ENCODE peak calls at places on chromosomes 11 and 22, in seven cellular contexts. M, G, L, K, V, Z and T are unnamed samples.
A peak's percentile ranks its signal among the peaks of the same experiment; 100 is the strongest.

GRCh38 chr11:92225563-92226308 is 1.1 kb downstream of the FAT3 start:
- DNase-seq in V (peak; percentile 34), K (peak; percentile 77), G (no peak), M (peak; percentile 5), Z (no peak), L (no peak), T (no peak)

GRCh38 chr22:45045219-45045618 is 35.4 kb upstream of the PHF21B start:
- DNase-seq in K (no peak), M (no peak), V (no peak), G (no peak), L (no peak), Z (no peak), T (no peak)

GRCh38 chr11:22432331-22433065 is 94.3 kb downstream of the SLC17A6 start:
- DNase-seq in K (peak; percentile 32), L (no peak), V (peak; percentile 62), Z (no peak), M (no peak), G (no peak), T (peak; percentile 14)

GRCh38 chr11:107719557-107720304 is 7.9 kb upstream of the SLN start:
- DNase-seq in M (peak; percentile 23), K (no peak), G (no peak), V (no peak), L (no peak), Z (peak; percentile 50), T (no peak)

GRCh38 chr11:86990520-86990919 is 35.3 kb upstream of the FZD4 start:
- DNase-seq in K (peak; percentile 25), V (peak; percentile 28), Z (no peak), G (peak; percentile 70), M (peak; percentile 34), L (no peak), T (no peak)

GRCh38 chr22:19852177-19852781 is 2.4 kb downstream of the GNB1L start:
- DNase-seq in V (no peak), Z (no peak), M (no peak), L (no peak), G (no peak), K (no peak), T (no peak)

GRCh38 chr22:48702573-48703264 is 1125.0 kb downstream of the BRD1 start:
- DNase-seq in K (peak; percentile 28), Z (no peak), V (no peak), M (no peak), G (no peak), L (no peak), T (no peak)

GRCh38 chr22:42462016-42462415 is 29.8 kb upstream of the NFAM1 start:
- DNase-seq in L (no peak), G (no peak), K (peak; percentile 41), Z (no peak), M (no peak), V (no peak), T (no peak)

GRCh38 chr11:61129608-61130523 is 27.6 kb downstream of the CD5 start:
- DNase-seq in M (peak; percentile 90), G (peak; percentile 94), L (peak; percentile 38), K (peak; percentile 94), V (peak; percentile 88), Z (peak; percentile 83), T (peak; percentile 90)

GRCh38 chr11:8041576-8041975 is 39.4 kb upstream of the TUB start:
- DNase-seq in G (no peak), L (no peak), M (no peak), Z (no peak), K (no peak), V (no peak), T (no peak)

GRCh38 chr11:132471491-132471890 is 1060.8 kb downstream of the OPCML start:
- DNase-seq in L (no peak), G (no peak), M (peak; percentile 33), K (no peak), Z (no peak), V (no peak), T (no peak)

GRCh38 chr11:30786392-30787120 is 200.4 kb upstream of the MPPED2 start:
- DNase-seq in L (no peak), V (peak; percentile 67), Z (no peak), G (no peak), M (no peak), K (no peak), T (no peak)

GRCh38 chr11:86596861-86597632 is 75.4 kb downstream of the ME3 start:
- DNase-seq in G (no peak), V (no peak), K (no peak), L (no peak), M (no peak), Z (no peak), T (no peak)

GRCh38 chr11:75781296-75781695 is 12.7 kb downstream of the DGAT2 start:
- DNase-seq in M (no peak), Z (no peak), K (no peak), V (no peak), G (no peak), L (no peak), T (no peak)

GRCh38 chr22:37567991-37568390 is 7.7 kb downstream of the CDC42EP1 start:
- DNase-seq in M (no peak), Z (no peak), K (no peak), L (no peak), V (no peak), G (no peak), T (no peak)

GRCh38 chr22:37564111-37564711 is 3.9 kb downstream of the CDC42EP1 start:
- DNase-seq in M (peak; percentile 30), Z (no peak), L (no peak), V (peak; percentile 39), K (no peak), G (no peak), T (no peak)

GRCh38 chr22:37566903-37567798 is 6.9 kb downstream of the CDC42EP1 start:
- DNase-seq in G (peak; percentile 90), K (peak; percentile 88), V (peak; percentile 57), Z (no peak), M (peak; percentile 72), L (no peak), T (peak; percentile 85)

GRCh38 chr22:37566329-37566837 is 6.1 kb downstream of the CDC42EP1 start:
- DNase-seq in G (no peak), L (no peak), M (no peak), K (no peak), Z (no peak), V (no peak), T (no peak)

DNA sequence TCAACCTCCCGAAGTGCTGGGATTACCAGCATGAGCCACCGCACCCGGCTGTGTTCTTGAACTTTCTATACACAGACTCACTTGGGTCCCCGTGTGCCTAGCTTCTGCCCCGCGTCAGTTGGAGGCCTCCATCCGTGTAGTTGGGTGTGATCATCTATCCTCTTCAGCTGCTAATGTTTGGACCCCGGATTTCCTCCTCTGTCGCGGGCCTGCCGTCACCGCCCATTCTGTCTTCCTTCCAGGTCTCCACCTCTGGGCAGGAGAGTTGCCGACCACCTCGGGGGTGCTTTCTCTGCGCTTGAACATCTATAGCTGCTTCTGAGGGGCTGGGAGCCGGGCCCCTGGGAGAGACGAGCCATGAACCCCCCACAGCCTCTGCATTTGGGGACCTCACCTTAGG is 5.5 kb downstream of the CDC42EP1 start:
- DNase-seq in Z (no peak), L (no peak), K (no peak), V (no peak), M (no peak), G (no peak), T (no peak)
- H3K4me1 ChIP-seq in Z (peaks cover 20% of the 10 kb centered on the region), L (peaks cover 63% of the 10 kb centered on the region), K (peaks cover 8% of the 10 kb centered on the region), V (peaks cover 28% of the 10 kb centered on the region), M (peaks cover 41% of the 10 kb centered on the region), G (peaks cover 72% of the 10 kb centered on the region), T (peaks cover 40% of the 10 kb centered on the region)

GRCh38 chr11:65439331-65440181 is 17.0 kb downstream of the NEAT1 start:
- DNase-seq in M (peak; percentile 25), G (no peak), V (peak; percentile 52), Z (peak; percentile 2), L (no peak), K (no peak), T (peak; percentile 12)
- H3K4me1 ChIP-seq in M (peaks cover 62% of the 10 kb centered on the region), G (peaks cover 35% of the 10 kb centered on the region), V (peaks cover 15% of the 10 kb centered on the region), Z (peaks cover 2% of the 10 kb centered on the region), L (peaks cover 73% of the 10 kb centered on the region), K (no peaks in the 10 kb centered on the region), T (peaks cover 24% of the 10 kb centered on the region)

GRCh38 chr11:35010656-35011055 is 94.2 kb downstream of the PDHX start:
- DNase-seq in M (no peak), G (no peak), K (no peak), Z (no peak), L (no peak), V (no peak), T (no peak)
- H3K4me1 ChIP-seq in M (peaks cover 40% of the 10 kb centered on the region), G (peaks cover 29% of the 10 kb centered on the region), K (no peaks in the 10 kb centered on the region), Z (no peaks in the 10 kb centered on the region), L (no peaks in the 10 kb centered on the region), V (peaks cover 8% of the 10 kb centered on the region), T (no peaks in the 10 kb centered on the region)

DNA sequence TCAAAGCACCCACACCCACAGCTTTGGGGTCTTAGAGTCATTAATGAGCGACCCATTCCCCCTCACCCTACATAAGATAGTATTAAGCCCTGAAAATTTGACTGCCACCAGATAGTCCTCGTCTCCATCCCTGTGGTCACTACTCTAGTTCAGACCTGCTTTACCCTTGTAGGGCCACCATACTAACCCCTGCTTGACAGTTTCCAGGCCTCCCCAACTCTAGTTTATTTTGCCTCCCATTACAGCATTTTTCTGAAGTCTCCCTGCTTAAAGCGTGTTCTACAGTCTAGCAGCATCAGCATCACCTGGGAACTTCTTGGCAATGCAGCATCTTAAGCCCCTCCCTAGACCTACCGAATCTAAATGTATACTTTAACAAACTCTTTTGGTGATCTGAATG is 192.4 kb downstream of the MAML2 start:
- DNase-seq in K (no peak), Z (no peak), M (no peak), L (no peak), V (no peak), G (no peak), T (no peak)
- H3K4me1 ChIP-seq in K (peaks cover 2% of the 10 kb centered on the region), Z (peaks cover 31% of the 10 kb centered on the region), M (peaks cover 32% of the 10 kb centered on the region), L (peaks cover 22% of the 10 kb centered on the region), V (peaks cover 25% of the 10 kb centered on the region), G (peaks cover 56% of the 10 kb centered on the region), T (peaks cover 4% of the 10 kb centered on the region)

GRCh38 chr11:118226781-118227180 is 2.0 kb upstream of the JAML start:
- DNase-seq in K (no peak), Z (no peak), V (no peak), L (no peak), M (no peak), G (no peak), T (no peak)
- H3K4me1 ChIP-seq in K (no peaks in the 10 kb centered on the region), Z (no peaks in the 10 kb centered on the region), V (no peaks in the 10 kb centered on the region), L (no peaks in the 10 kb centered on the region), M (peaks cover 13% of the 10 kb centered on the region), G (no peaks in the 10 kb centered on the region), T (no peaks in the 10 kb centered on the region)

GRCh38 chr11:72840780-72841179 is 26.6 kb downstream of the ATG16L2 start:
- DNase-seq in L (no peak), G (no peak), M (peak; percentile 95), V (peak; percentile 94), K (no peak), Z (no peak), T (peak; percentile 30)

GRCh38 chr11:72842126-72842525 is 27.9 kb downstream of the ATG16L2 start:
- DNase-seq in G (no peak), M (no peak), Z (no peak), V (no peak), L (no peak), K (peak; percentile 33), T (no peak)

GRCh38 chr11:72841397-72841796 is 27.2 kb downstream of the ATG16L2 start:
- DNase-seq in V (no peak), L (no peak), Z (no peak), M (no peak), G (no peak), K (no peak), T (no peak)

GRCh38 chr11:72836111-72836510 is 21.9 kb downstream of the ATG16L2 start:
- DNase-seq in G (no peak), L (no peak), V (peak; percentile 31), K (no peak), M (no peak), Z (no peak), T (no peak)

GRCh38 chr11:72838691-72839305 is 24.6 kb downstream of the ATG16L2 start:
- DNase-seq in K (no peak), V (no peak), G (no peak), Z (no peak), M (no peak), L (no peak), T (no peak)
- H3K4me1 ChIP-seq in K (peaks cover 20% of the 10 kb centered on the region), V (peaks cover 21% of the 10 kb centered on the region), G (peaks cover 10% of the 10 kb centered on the region), Z (peaks cover 8% of the 10 kb centered on the region), M (peaks cover 20% of the 10 kb centered on the region), L (peaks cover 32% of the 10 kb centered on the region), T (no peaks in the 10 kb centered on the region)